ENCODE peak calls at places on chromosomes 3 and 15, in nine cellular contexts. J is Peyer's patch, A is GM12864, W is fibroblast of lung, U is trophoblast cell, T is sigmoid colon, Z is ovary, P is hepatocyte, D is fibroblast of mammary gland. S is an unnamed sample.

GRCh38 chr15:68829068-68829467 is 8.4 kb upstream of the ANP32A start:
- DNase-seq in W (no peak), J (no peak), Z (no peak), T (no peak), A (no peak), D (peak; percentile 35), U (peak; percentile 28), P (no peak), S (no peak)

GRCh38 chr3:114498779-114499370 is 205.0 kb downstream of the TIGIT start:
- DNase-seq in W (peak; percentile 95), A (no peak), P (peak; percentile 75), U (peak; percentile 96), T (no peak), Z (no peak), J (no peak), D (peak; percentile 86), S (peak; percentile 51)

GRCh38 chr3:76369170-76369569 is 583.8 kb upstream of the ZNF717 start:
- DNase-seq in J (no peak), Z (no peak), W (peak; percentile 25), D (no peak), T (no peak), U (no peak), P (peak; percentile 10), A (no peak), S (no peak)

GRCh38 chr15:66921319-66921718 is 144.1 kb upstream of the SMAD3 start:
- DNase-seq in W (no peak), P (no peak), Z (no peak), J (no peak), A (no peak), U (no peak), T (peak; percentile 63), D (no peak), S (no peak)

GRCh38 chr3:127735767-127736693 is 63.3 kb downstream of the ABTB1 start:
- DNase-seq in U (peak; percentile 34), D (peak; percentile 88), T (peak; percentile 74), W (peak; percentile 82), Z (peak; percentile 26), A (peak; percentile 75), P (peak; percentile 68), J (peak; percentile 57), S (no peak)

GRCh38 chr3:4741404-4742307 is 237.6 kb upstream of the BHLHE40 start:
- DNase-seq in A (no peak), J (peak; percentile 70), T (peak; percentile 83), W (peak; percentile 99), U (peak; percentile 42), D (peak; percentile 99), Z (peak; percentile 79), P (peak; percentile 46), S (peak; percentile 99)

GRCh38 chr3:24042879-24043567 is 97.9 kb downstream of the NR1D2 start:
- DNase-seq in T (no peak), U (peak; percentile 88), D (no peak), Z (peak; percentile 16), J (no peak), P (no peak), W (no peak), A (no peak), S (no peak)

GRCh38 chr3:57544181-57545125 is at the start of gene DNAH12:
- DNase-seq in A (no peak), U (peak; percentile 71), T (no peak), J (no peak), Z (peak; percentile 42), W (peak; percentile 58), P (peak; percentile 82), D (peak; percentile 17), S (peak; percentile 26)

GRCh38 chr3:3089017-3089416 is 21.2 kb downstream of the IL5RA start:
- DNase-seq in A (peak; percentile 79), J (no peak), D (no peak), P (no peak), U (no peak), W (no peak), T (no peak), Z (no peak), S (no peak)

GRCh38 chr3:9253327-9253726 is 3.9 kb upstream of the SRGAP3 start:
- DNase-seq in D (peak; percentile 15), A (no peak), W (peak; percentile 35), T (no peak), J (no peak), P (no peak), Z (no peak), U (peak; percentile 95), S (no peak)

GRCh38 chr15:38895326-38896282 is 331.0 kb upstream of the RASGRP1 start:
- DNase-seq in U (no peak), D (peak; percentile 94), T (no peak), J (no peak), A (no peak), W (peak; percentile 90), Z (no peak), P (no peak), S (peak; percentile 50)

GRCh38 chr15:92098869-92099268 is 245.4 kb downstream of the SLCO3A1 start:
- DNase-seq in J (no peak), W (no peak), T (no peak), D (peak; percentile 11), P (no peak), Z (no peak), U (no peak), A (no peak), S (no peak)

GRCh38 chr15:96243701-96244100 is 86.8 kb upstream of the NR2F2 start:
- DNase-seq in P (no peak), D (peak; percentile 42), J (no peak), U (no peak), W (peak; percentile 13), Z (no peak), A (no peak), T (no peak), S (no peak)

DNA sequence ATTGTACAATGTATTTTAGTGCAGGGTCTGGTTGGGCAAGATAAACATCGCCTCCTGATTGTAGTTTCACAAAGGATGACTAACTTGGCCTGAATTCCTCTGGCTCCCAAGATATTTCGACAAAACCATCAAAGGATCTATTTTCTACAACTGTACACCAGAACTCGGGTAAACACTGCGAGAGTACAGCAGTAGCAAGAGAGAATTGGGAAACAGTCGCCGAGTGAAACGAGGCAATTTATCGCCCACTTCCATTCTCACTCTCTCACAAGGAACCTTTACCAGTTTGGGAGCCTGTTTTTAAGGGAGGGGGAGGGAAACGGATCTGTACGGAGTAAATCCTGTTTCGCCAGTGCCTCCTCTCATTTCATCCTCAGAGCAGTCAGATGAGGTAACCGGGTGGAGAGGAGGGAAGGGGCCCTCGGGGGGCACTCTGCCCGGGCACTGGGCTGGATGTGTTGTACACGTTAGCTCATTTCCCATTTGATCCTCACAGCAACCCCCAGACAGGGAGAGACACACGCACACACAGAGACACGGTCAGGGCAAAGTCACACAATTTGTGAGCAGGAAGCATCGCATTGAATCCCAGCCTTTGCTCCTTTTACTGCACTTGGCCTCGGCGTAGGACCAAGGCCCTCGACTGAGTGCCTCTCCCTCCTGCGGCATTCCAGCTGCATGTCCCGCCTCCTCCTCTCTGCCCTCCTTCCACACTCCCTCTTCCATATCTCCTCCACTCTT is 120.1 kb downstream of the LIPC start:
- DNase-seq in W (peak; percentile 98), J (peak; percentile 84), D (peak; percentile 98), A (no peak), Z (peak; percentile 34), T (no peak), P (peak; percentile 65), U (peak; percentile 85), S (peak; percentile 95)
- H3K4me3 ChIP-seq in W (peak overlapping the region; percentile 44), J (peak overlapping the region; percentile 18), D (peak overlapping the region; percentile 43), A (no peak overlapping the region), Z (peak overlapping the region; percentile 5), T (peak overlapping the region; percentile 27), P (no peak overlapping the region), U (no peak overlapping the region), S (no peak overlapping the region)

DNA sequence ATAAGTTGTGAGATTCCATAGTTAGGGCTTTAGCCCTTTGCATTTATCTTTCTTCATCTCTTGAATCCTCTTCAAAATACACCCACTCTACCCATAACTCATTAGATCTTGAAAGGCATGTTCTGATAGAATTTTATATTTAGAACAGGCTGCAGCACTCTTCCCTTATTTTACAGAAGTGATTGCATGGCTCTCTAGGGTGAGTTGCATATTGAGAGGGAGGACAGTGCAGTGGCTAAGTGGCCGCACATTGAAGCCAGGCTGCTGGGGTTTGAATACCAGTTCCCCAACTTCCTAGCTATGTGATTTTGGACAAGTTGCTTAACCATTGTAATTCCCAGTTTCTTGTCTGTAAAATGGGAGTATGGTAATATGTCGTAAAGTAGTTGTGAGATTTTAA is 2.5 kb downstream of the CD86 start:
- DNase-seq in P (no peak), A (no peak), T (no peak), W (no peak), Z (no peak), J (no peak), U (no peak), D (no peak), S (no peak)
- H3K4me3 ChIP-seq in P (no peak overlapping the region), A (peak overlapping the region; percentile 39), T (no peak overlapping the region), W (no peak overlapping the region), Z (no peak overlapping the region), J (no peak overlapping the region), U (no peak overlapping the region), D (no peak overlapping the region), S (no peak overlapping the region)

DNA sequence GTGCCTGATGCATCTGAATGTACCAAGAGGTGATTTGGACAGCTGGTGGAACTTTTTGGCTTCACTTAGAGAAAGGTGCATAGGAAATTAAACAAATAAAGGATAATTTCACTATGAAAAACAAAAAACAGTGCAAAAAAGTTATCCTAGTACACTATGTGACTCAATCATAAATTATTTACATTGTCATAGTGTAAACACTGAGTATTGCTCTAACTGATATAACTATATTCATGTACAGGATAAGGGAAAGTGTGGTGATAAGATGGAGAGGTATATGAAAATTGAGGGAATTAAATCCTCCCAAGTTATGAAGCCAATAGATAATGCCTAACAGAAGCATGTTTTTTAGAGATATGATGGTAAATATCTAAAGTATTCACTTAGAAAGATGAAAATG is 50.2 kb upstream of the CPNE4 start:
- DNase-seq in J (no peak), T (no peak), A (no peak), D (no peak), U (no peak), W (no peak), P (no peak), Z (no peak), S (no peak)
- H3K4me3 ChIP-seq in J (no peak overlapping the region), T (no peak overlapping the region), A (no peak overlapping the region), D (no peak overlapping the region), U (no peak overlapping the region), W (no peak overlapping the region), P (no peak overlapping the region), Z (no peak overlapping the region), S (no peak overlapping the region)

GRCh38 chr15:85580914-85581313 is 200.5 kb downstream of the AKAP13 start:
- DNase-seq in A (no peak), P (no peak), W (no peak), U (peak; percentile 28), D (peak; percentile 11), T (no peak), Z (no peak), J (peak; percentile 82), S (no peak)

GRCh38 chr15:85582076-85582718 is 201.8 kb downstream of the AKAP13 start:
- DNase-seq in J (peak; percentile 81), T (no peak), P (no peak), D (peak; percentile 89), W (peak; percentile 58), U (no peak), A (no peak), Z (no peak), S (no peak)

GRCh38 chr15:85579957-85580694 is 199.7 kb downstream of the AKAP13 start:
- DNase-seq in Z (no peak), A (no peak), U (peak; percentile 55), T (peak; percentile 67), W (peak; percentile 76), P (peak; percentile 31), D (peak; percentile 86), J (peak; percentile 82), S (no peak)

GRCh38 chr15:85581495-85581894 is 201.1 kb downstream of the AKAP13 start:
- DNase-seq in A (no peak), Z (no peak), W (no peak), P (no peak), J (peak; percentile 86), T (peak; percentile 81), D (peak; percentile 28), U (peak; percentile 25), S (no peak)

GRCh38 chr15:85579011-85579701 is 198.8 kb downstream of the AKAP13 start:
- DNase-seq in J (peak; percentile 85), W (no peak), T (no peak), Z (no peak), D (no peak), A (no peak), U (peak; percentile 93), P (peak; percentile 69), S (no peak)
- H3K4me3 ChIP-seq in J (peak overlapping the region; percentile 56), W (no peak overlapping the region), T (peak overlapping the region; percentile 9), Z (no peak overlapping the region), D (no peak overlapping the region), A (no peak overlapping the region), U (no peak overlapping the region), P (no peak overlapping the region), S (no peak overlapping the region)

S was measured in astrocyte of the cerebellum.